ENCODE peak calls at places on chromosomes 7 and 10, in five cellular contexts. P, U, J, Q and T are unnamed samples.

GRCh38 chr10:86389441-86390193 is 23.0 kb upstream of the GRID1 start:
- DNase-seq in U (no peak), J (no peak), P (peak), Q (no peak), T (no peak)

GRCh38 chr10:33519130-33519860 is 184.8 kb upstream of the NRP1 start:
- DNase-seq in Q (no peak), U (no peak), J (no peak), P (no peak), T (no peak)

GRCh38 chr10:62860946-62861345 is 44.8 kb upstream of the EGR2 start:
- DNase-seq in Q (no peak), U (no peak), J (no peak), P (peak), T (no peak)

GRCh38 chr10:110668443-110668842 is 24.3 kb downstream of the RBM20 start:
- DNase-seq in P (no peak), J (no peak), Q (no peak), U (no peak), T (no peak)

GRCh38 chr10:90125406-90125805 is 424.0 kb downstream of the KIF20B start:
- DNase-seq in P (peak), Q (no peak), U (peak), J (no peak), T (no peak)

GRCh38 chr7:25519962-25520562 is 291.8 kb upstream of the NPVF start:
- DNase-seq in Q (no peak), U (no peak), P (no peak), J (no peak), T (no peak)

GRCh38 chr10:80191589-80192270 is 13.6 kb downstream of the ANXA11 start:
- DNase-seq in J (no peak), U (no peak), P (no peak), Q (no peak), T (peak)

GRCh38 chr7:104963991-104964385 is 50.0 kb upstream of the KMT2E start:
- DNase-seq in Q (no peak), P (peak), U (peak), J (no peak), T (no peak)

GRCh38 chr10:102120987-102121738 is 995 bp upstream of the LDB1 start:
- DNase-seq in J (peak), U (peak), Q (peak), P (peak), T (no peak)

GRCh38 chr10:28503114-28503513 is 29.8 kb upstream of the WAC start:
- DNase-seq in P (no peak), Q (no peak), J (no peak), U (no peak), T (no peak)

GRCh38 chr10:35386594-35387174 is 50.4 kb downstream of the CCNY start:
- DNase-seq in J (no peak), Q (no peak), U (no peak), P (peak), T (no peak)

GRCh38 chr7:79610301-79610700 is 156.8 kb upstream of the MAGI2 start:
- DNase-seq in P (peak), Q (no peak), J (no peak), U (peak), T (no peak)

GRCh38 chr10:101682172-101682825 is 12.7 kb downstream of the FBXW4 start:
- DNase-seq in U (no peak), Q (no peak), P (no peak), J (no peak), T (no peak)

GRCh38 chr7:79528421-79528820 is 75.0 kb upstream of the MAGI2 start:
- DNase-seq in Q (no peak), P (no peak), U (no peak), J (no peak), T (no peak)

GRCh38 chr7:3370068-3370704 is 69.1 kb downstream of the SDK1 start:
- DNase-seq in Q (no peak), P (no peak), U (no peak), J (no peak), T (no peak)

GRCh38 chr7:7792089-7792488 is 73.7 kb upstream of the RPA3 start:
- DNase-seq in Q (no peak), J (no peak), P (no peak), U (no peak), T (no peak)

GRCh38 chr7:137753067-137753466 is 93.7 kb downstream of the DGKI start:
- DNase-seq in Q (no peak), J (no peak), U (no peak), P (no peak), T (no peak)

GRCh38 chr7:80771523-80771922 is 133.1 kb downstream of the CD36 start:
- DNase-seq in P (no peak), J (no peak), U (peak), Q (no peak), T (no peak)

GRCh38 chr10:14822879-14823755 is 14.7 kb downstream of the CDNF start:
- DNase-seq in U (peak), J (no peak), P (peak), Q (no peak), T (no peak)

GRCh38 chr7:90312745-90313144 is 8.4 kb downstream of the FAM237B start:
- DNase-seq in Q (no peak), J (no peak), P (peak), U (peak), T (no peak)

GRCh38 chr7:90309872-90310271 is 11.2 kb downstream of the FAM237B start:
- DNase-seq in U (no peak), J (no peak), P (no peak), Q (no peak), T (no peak)

GRCh38 chr7:90313908-90314307 is 7.2 kb downstream of the FAM237B start:
- DNase-seq in Q (no peak), P (no peak), J (no peak), U (no peak), T (no peak)

GRCh38 chr7:90311185-90311584 is 9.9 kb downstream of the FAM237B start:
- DNase-seq in J (no peak), P (no peak), Q (no peak), U (no peak), T (no peak)
- TF ChIP-seq CTCF in J (no peak), P (no peak), Q (no peak), U (no peak), T (no peak)

GRCh38 chr7:26777383-26777782 is 87.0 kb downstream of the SKAP2 start:
- DNase-seq in P (no peak), Q (no peak), U (no peak), J (no peak), T (no peak)
- TF ChIP-seq CTCF in P (no peak), Q (no peak), U (no peak), J (no peak), T (no peak)

GRCh38 chr10:94677691-94678090 is 5.8 kb upstream of the CYP2C18 start:
- DNase-seq in J (no peak), U (no peak), P (no peak), Q (no peak), T (no peak)
- TF ChIP-seq CTCF in J (no peak), U (no peak), P (no peak), Q (no peak), T (no peak)

DNA sequence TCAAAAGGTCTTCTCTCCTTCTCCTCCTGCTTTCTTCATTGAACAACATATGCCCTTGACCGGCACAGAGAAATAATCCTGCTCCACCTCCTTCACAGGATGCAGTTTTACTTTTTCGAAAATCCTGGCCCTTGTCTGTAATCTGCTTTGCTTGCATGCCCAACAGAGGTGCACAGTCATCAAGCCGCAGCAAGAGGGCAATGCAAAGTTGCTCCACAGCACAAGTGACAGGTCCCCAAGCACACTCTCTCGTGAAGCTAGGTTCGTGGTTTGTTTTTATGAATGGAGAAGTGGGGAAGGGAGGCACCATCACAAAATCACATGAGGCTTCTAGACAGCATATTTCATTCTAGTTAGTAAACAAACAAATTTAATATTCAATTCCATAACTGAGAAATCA is 178.9 kb downstream of the TPK1 start:
- DNase-seq in P (no peak), Q (no peak), J (no peak), U (no peak), T (no peak)
- TF ChIP-seq CTCF in P (no peak), Q (no peak), J (no peak), U (no peak), T (no peak)